ENCODE peak calls at places on chromosome 10, in eight cellular contexts. N is sigmoid colon, T is ovary, L is H1, M is A549, Y is HepG2, F is stomach, Q is K562. H is an unnamed sample.

GRCh38 chr10:124349993-124350280 is 68.8 kb downstream of the OAT start:
- DNase-seq in N (peak), T (no peak), L (no peak), M (no peak), Y (no peak), F (no peak), Q (no peak), H (no peak)

GRCh38 chr10:31188792-31189406 is 130.1 kb upstream of the ZEB1 start:
- DNase-seq in N (no peak), T (no peak), L (no peak), M (no peak), Y (no peak), F (no peak), Q (no peak), H (no peak)

GRCh38 chr10:72702868-72703581 is 11.1 kb downstream of the MCU start:
- DNase-seq in N (no peak), T (no peak), L (no peak), M (peak), Y (no peak), F (no peak), Q (no peak), H (no peak)

GRCh38 chr10:125151824-125152634 is 8.3 kb downstream of the CTBP2 start:
- DNase-seq in N (no peak), T (no peak), L (peak), M (no peak), Y (no peak), F (peak), Q (peak), H (peak)

GRCh38 chr10:59234194-59234593 is 57.8 kb downstream of the PHYHIPL start:
- DNase-seq in N (no peak), T (no peak), L (no peak), M (no peak), Y (no peak), F (no peak), Q (no peak), H (no peak)

GRCh38 chr10:63718006-63718405 is 196.8 kb downstream of the REEP3 start:
- DNase-seq in N (no peak), T (no peak), L (no peak), M (no peak), Y (no peak), F (no peak), Q (no peak), H (no peak)

GRCh38 chr10:119370972-119371703 is 163.8 kb downstream of the GRK5 start:
- DNase-seq in N (peak), T (peak), L (no peak), M (no peak), Y (no peak), F (no peak), Q (no peak), H (peak)

GRCh38 chr10:98404571-98405396 is 10.2 kb downstream of the PYROXD2 start:
- DNase-seq in N (no peak), T (no peak), L (no peak), M (peak), Y (no peak), F (no peak), Q (no peak), H (no peak)

GRCh38 chr10:14470920-14471319 is 140.2 kb upstream of the FRMD4A start:
- DNase-seq in N (no peak), T (no peak), L (no peak), M (no peak), Y (no peak), F (no peak), Q (no peak), H (no peak)

GRCh38 chr10:31912289-31912688 is 16.3 kb downstream of the ARHGAP12 start:
- DNase-seq in N (no peak), T (no peak), L (no peak), M (no peak), Y (no peak), F (no peak), Q (no peak), H (no peak)

GRCh38 chr10:14654821-14655382 is 119.8 kb downstream of the FAM107B start:
- DNase-seq in N (no peak), T (no peak), L (no peak), M (no peak), Y (no peak), F (no peak), Q (no peak), H (no peak)

GRCh38 chr10:85315657-85316056 is 987.3 kb downstream of the CCSER2 start:
- DNase-seq in N (no peak), T (no peak), L (no peak), M (no peak), Y (no peak), F (no peak), Q (no peak), H (no peak)

GRCh38 chr10:102401735-102402511 is 6.4 kb downstream of the NFKB2 start:
- DNase-seq in N (peak), T (no peak), L (no peak), M (peak), Y (no peak), F (no peak), Q (no peak), H (no peak)

GRCh38 chr10:31401287-31401686 is 82.3 kb downstream of the ZEB1 start:
- DNase-seq in N (no peak), T (no peak), L (no peak), M (no peak), Y (no peak), F (no peak), Q (no peak), H (no peak)

GRCh38 chr10:60205741-60206140 is 183.9 kb downstream of the ANK3 start:
- DNase-seq in N (no peak), T (no peak), L (no peak), M (no peak), Y (no peak), F (no peak), Q (no peak), H (no peak)

GRCh38 chr10:96711048-96711713 is 9.1 kb downstream of the PIK3AP1 start:
- DNase-seq in N (no peak), T (no peak), L (no peak), M (no peak), Y (no peak), F (no peak), Q (no peak), H (no peak)
- TF ChIP-seq EP300 in N (no peak), T (no peak), L (no peak), M (no peak), Y (no peak), F (no peak), Q (no peak), H (no peak)

DNA sequence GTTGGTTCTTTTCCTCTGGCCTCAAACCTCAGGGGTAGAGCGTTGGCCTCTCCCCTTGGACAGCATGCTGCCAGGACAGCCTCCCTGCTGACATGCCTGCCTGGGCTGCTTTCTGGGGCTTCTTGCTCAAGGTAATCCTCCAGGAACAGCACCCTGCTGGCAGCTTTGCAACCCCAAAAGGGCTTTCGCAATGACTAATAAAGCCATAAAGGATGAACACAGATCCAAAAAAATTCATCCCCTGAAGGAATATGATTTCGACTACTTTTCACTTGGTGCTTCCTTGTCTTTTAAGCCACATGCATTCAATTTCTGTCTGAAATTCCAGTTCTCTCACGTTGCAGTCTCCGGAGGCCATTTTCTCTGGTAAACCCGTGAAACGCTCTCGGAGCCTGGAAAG is 15.1 kb upstream of the SH3PXD2A start:
- DNase-seq in N (no peak), T (no peak), L (no peak), M (no peak), Y (no peak), F (no peak), Q (no peak), H (no peak)
- TF ChIP-seq EP300 in N (no peak), T (no peak), L (no peak), M (no peak), Y (no peak), F (no peak), Q (no peak), H (no peak)

GRCh38 chr10:82288461-82288881 is 413.5 kb downstream of the NRG3 start:
- DNase-seq in N (no peak), T (no peak), L (no peak), M (peak), Y (no peak), F (no peak), Q (no peak), H (no peak)
- TF ChIP-seq EP300 in N (no peak), T (no peak), L (no peak), M (no peak), Y (no peak), F (no peak), Q (no peak), H (no peak)

GRCh38 chr10:83871486-83872081 is 267.7 kb upstream of the GHITM start:
- DNase-seq in N (peak), T (peak), L (peak), M (peak), Y (peak), F (peak), Q (peak), H (peak)
- TF ChIP-seq EP300 in N (no peak), T (no peak), L (no peak), M (no peak), Y (no peak), F (no peak), Q (no peak), H (no peak)

DNA sequence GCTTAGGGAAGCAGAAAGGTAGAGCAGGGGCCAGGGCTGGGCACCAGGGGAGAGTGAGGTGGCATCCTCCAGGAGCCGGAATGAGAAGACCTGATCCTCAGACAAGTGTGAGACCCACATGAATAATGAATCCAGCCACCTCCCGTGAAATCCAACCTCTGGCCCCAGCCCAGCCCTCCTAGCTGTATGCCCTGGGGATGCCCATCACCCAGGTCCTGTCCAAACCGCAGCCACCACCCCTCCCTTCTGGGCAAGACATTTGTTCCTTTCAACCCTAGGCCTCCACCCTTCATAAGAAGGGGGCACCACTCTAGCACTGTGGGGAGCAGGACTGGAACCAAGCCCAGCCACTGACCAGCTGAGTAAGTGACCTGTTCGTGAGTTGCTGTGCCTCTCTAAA is 9.7 kb downstream of the PDZD7 start:
- DNase-seq in N (no peak), T (no peak), L (no peak), M (no peak), Y (no peak), F (no peak), Q (no peak), H (no peak)
- TF ChIP-seq EP300 in N (no peak), T (no peak), L (no peak), M (no peak), Y (no peak), F (no peak), Q (no peak), H (no peak)

DNA sequence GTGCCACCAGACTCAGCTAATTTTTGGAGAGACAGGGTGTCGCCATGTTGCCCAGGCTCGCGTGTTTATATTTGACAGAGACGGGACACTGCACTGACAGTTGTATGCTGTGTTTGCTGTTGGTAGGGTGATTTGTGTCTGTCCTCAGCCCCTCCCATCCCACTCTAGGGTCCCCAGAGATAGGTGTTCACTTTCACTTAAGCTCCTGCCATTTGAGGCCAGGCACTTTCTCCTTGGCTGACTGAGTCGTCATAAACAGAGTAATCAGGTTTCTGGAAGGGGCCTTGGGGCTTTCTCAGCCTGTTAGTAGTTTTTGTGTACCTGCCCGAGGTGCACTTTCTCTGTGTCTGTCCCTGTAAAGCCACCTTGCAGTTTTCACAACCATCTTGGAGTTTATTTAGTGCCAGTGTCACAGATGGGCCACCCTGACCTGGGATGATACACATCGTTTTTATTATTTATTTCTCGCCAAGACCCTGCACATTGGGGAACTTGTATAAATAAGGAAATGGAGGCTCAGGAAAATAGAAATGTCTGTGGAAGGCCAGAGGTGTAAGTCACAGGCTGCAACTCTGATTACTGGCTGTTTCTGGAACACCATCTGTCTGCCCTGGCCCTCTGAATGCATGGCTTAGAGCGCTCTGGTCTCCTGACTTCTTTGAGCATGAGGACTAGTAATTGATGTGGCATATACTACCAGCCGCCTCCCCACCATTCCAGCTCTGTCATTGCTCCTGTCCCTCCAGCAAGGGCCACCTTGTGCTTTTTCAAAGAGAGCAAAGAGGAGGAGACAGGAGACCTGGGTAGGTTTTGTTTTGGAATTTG is 81.9 kb upstream of the PDCD4 start:
- DNase-seq in N (no peak), T (no peak), L (no peak), M (no peak), Y (no peak), F (no peak), Q (no peak), H (no peak)
- TF ChIP-seq EP300 in N (no peak), T (no peak), L (no peak), M (no peak), Y (no peak), F (no peak), Q (no peak), H (no peak)

GRCh38 chr10:28676297-28676967 is 889 bp upstream of the BAMBI start:
- DNase-seq in N (peak), T (no peak), L (no peak), M (no peak), Y (no peak), F (peak), Q (no peak), H (no peak)
- TF ChIP-seq EP300 in N (no peak), T (no peak), L (no peak), M (no peak), Y (no peak), F (no peak), Q (no peak), H (no peak)

GRCh38 chr10:132311338-132311939 is 3.7 kb upstream of the STK32C start:
- DNase-seq in N (peak), T (no peak), L (no peak), M (peak), Y (peak), F (no peak), Q (peak), H (no peak)
- TF ChIP-seq EP300 in N (no peak), T (no peak), L (no peak), M (no peak), Y (peak), F (no peak), Q (peak), H (no peak)